ENCODE peak calls at places on chromosomes 16 and 17, in ten cellular contexts. One of them, this sample, is unnamed.

GRCh38 chr17:41420134-41420533 is 4.3 kb downstream of the KRT37 start:
- DNase-seq in HEK293T: no peak
- DNase-seq in cardiac fibroblast: no peak
- DNase-seq in NCI-H510A treated with DMSO at 0.1 percent for 48 hours: no peak
- DNase-seq in brain microvascular endothelial cell: no peak
- DNase-seq in stimulated activated effector memory CD8-positive, alpha-beta T cell treated with anti-CD3 and anti-CD28 coated beads, Interleukin-12 subunit alpha, Interleukin-12 subunit beta, amount 100 ng/mL, for 72 hours: no peak
- DNase-seq in HTR-8/SVneo: no peak
- DNase-seq in head of caudate nucleus: no peak
- DNase-seq in CD8-positive, alpha-beta memory T cell: no peak
- DNase-seq in NCI-H1048: no peak
- DNase-seq in this sample: no peak

GRCh38 chr17:66405836-66406679 is 103.6 kb downstream of the PRKCA start:
- DNase-seq in HEK293T: no peak
- DNase-seq in NCI-H1048: no peak
- DNase-seq in cardiac fibroblast: peak; percentile 20
- DNase-seq in stimulated activated effector memory CD8-positive, alpha-beta T cell treated with anti-CD3 and anti-CD28 coated beads, Interleukin-12 subunit alpha, Interleukin-12 subunit beta, amount 100 ng/mL, for 72 hours: no peak
- DNase-seq in HTR-8/SVneo: no peak
- DNase-seq in NCI-H510A treated with DMSO at 0.1 percent for 48 hours: no peak
- DNase-seq in CD8-positive, alpha-beta memory T cell: no peak
- DNase-seq in brain microvascular endothelial cell: no peak
- DNase-seq in head of caudate nucleus: no peak
- DNase-seq in this sample: no peak

GRCh38 chr16:23976091-23977001 is 140.6 kb downstream of the PRKCB start:
- DNase-seq in CD8-positive, alpha-beta memory T cell: no peak
- DNase-seq in head of caudate nucleus: no peak
- DNase-seq in NCI-H1048: no peak
- DNase-seq in HEK293T: no peak
- DNase-seq in stimulated activated effector memory CD8-positive, alpha-beta T cell treated with anti-CD3 and anti-CD28 coated beads, Interleukin-12 subunit alpha, Interleukin-12 subunit beta, amount 100 ng/mL, for 72 hours: peak; percentile 64
- DNase-seq in cardiac fibroblast: no peak
- DNase-seq in HTR-8/SVneo: no peak
- DNase-seq in brain microvascular endothelial cell: no peak
- DNase-seq in NCI-H510A treated with DMSO at 0.1 percent for 48 hours: no peak
- DNase-seq in this sample: no peak

GRCh38 chr16:57377080-57377841 is 5.0 kb downstream of the CX3CL1 start:
- DNase-seq in HEK293T: no peak
- DNase-seq in HTR-8/SVneo: no peak
- DNase-seq in CD8-positive, alpha-beta memory T cell: peak; percentile 37
- DNase-seq in brain microvascular endothelial cell: no peak
- DNase-seq in stimulated activated effector memory CD8-positive, alpha-beta T cell treated with anti-CD3 and anti-CD28 coated beads, Interleukin-12 subunit alpha, Interleukin-12 subunit beta, amount 100 ng/mL, for 72 hours: peak; percentile 68
- DNase-seq in cardiac fibroblast: no peak
- DNase-seq in head of caudate nucleus: no peak
- DNase-seq in NCI-H1048: no peak
- DNase-seq in NCI-H510A treated with DMSO at 0.1 percent for 48 hours: no peak
- DNase-seq in this sample: peak; percentile 19

GRCh38 chr17:69696645-69697044 is 282.1 kb downstream of the MAP2K6 start:
- DNase-seq in HTR-8/SVneo: no peak
- DNase-seq in stimulated activated effector memory CD8-positive, alpha-beta T cell treated with anti-CD3 and anti-CD28 coated beads, Interleukin-12 subunit alpha, Interleukin-12 subunit beta, amount 100 ng/mL, for 72 hours: no peak
- DNase-seq in CD8-positive, alpha-beta memory T cell: no peak
- DNase-seq in brain microvascular endothelial cell: no peak
- DNase-seq in HEK293T: no peak
- DNase-seq in cardiac fibroblast: no peak
- DNase-seq in NCI-H1048: no peak
- DNase-seq in head of caudate nucleus: no peak
- DNase-seq in NCI-H510A treated with DMSO at 0.1 percent for 48 hours: no peak
- DNase-seq in this sample: no peak

GRCh38 chr17:16652847-16653366 is 743 bp downstream of the ZNF624 start:
- DNase-seq in CD8-positive, alpha-beta memory T cell: no peak
- DNase-seq in head of caudate nucleus: no peak
- DNase-seq in stimulated activated effector memory CD8-positive, alpha-beta T cell treated with anti-CD3 and anti-CD28 coated beads, Interleukin-12 subunit alpha, Interleukin-12 subunit beta, amount 100 ng/mL, for 72 hours: no peak
- DNase-seq in cardiac fibroblast: no peak
- DNase-seq in HTR-8/SVneo: no peak
- DNase-seq in HEK293T: no peak
- DNase-seq in NCI-H510A treated with DMSO at 0.1 percent for 48 hours: peak; percentile 67
- DNase-seq in NCI-H1048: no peak
- DNase-seq in brain microvascular endothelial cell: no peak
- DNase-seq in this sample: no peak

GRCh38 chr17:28365487-28365886 is 488 bp upstream of the SEBOX start:
- DNase-seq in NCI-H510A treated with DMSO at 0.1 percent for 48 hours: no peak
- DNase-seq in stimulated activated effector memory CD8-positive, alpha-beta T cell treated with anti-CD3 and anti-CD28 coated beads, Interleukin-12 subunit alpha, Interleukin-12 subunit beta, amount 100 ng/mL, for 72 hours: no peak
- DNase-seq in HTR-8/SVneo: no peak
- DNase-seq in NCI-H1048: no peak
- DNase-seq in HEK293T: no peak
- DNase-seq in head of caudate nucleus: no peak
- DNase-seq in brain microvascular endothelial cell: no peak
- DNase-seq in CD8-positive, alpha-beta memory T cell: no peak
- DNase-seq in cardiac fibroblast: no peak
- DNase-seq in this sample: no peak

GRCh38 chr17:81391964-81392908 is 3.0 kb upstream of the BAHCC1 start:
- DNase-seq in NCI-H510A treated with DMSO at 0.1 percent for 48 hours: no peak
- DNase-seq in cardiac fibroblast: peak; percentile 93
- DNase-seq in NCI-H1048: no peak
- DNase-seq in brain microvascular endothelial cell: no peak
- DNase-seq in HEK293T: no peak
- DNase-seq in head of caudate nucleus: no peak
- DNase-seq in HTR-8/SVneo: no peak
- DNase-seq in CD8-positive, alpha-beta memory T cell: no peak
- DNase-seq in stimulated activated effector memory CD8-positive, alpha-beta T cell treated with anti-CD3 and anti-CD28 coated beads, Interleukin-12 subunit alpha, Interleukin-12 subunit beta, amount 100 ng/mL, for 72 hours: no peak
- DNase-seq in this sample: no peak

GRCh38 chr16:67104061-67104460 is 5.7 kb upstream of the PHAF1 start:
- DNase-seq in cardiac fibroblast: peak; percentile 49
- DNase-seq in brain microvascular endothelial cell: no peak
- DNase-seq in HTR-8/SVneo: peak; percentile 54
- DNase-seq in head of caudate nucleus: no peak
- DNase-seq in CD8-positive, alpha-beta memory T cell: no peak
- DNase-seq in NCI-H510A treated with DMSO at 0.1 percent for 48 hours: no peak
- DNase-seq in stimulated activated effector memory CD8-positive, alpha-beta T cell treated with anti-CD3 and anti-CD28 coated beads, Interleukin-12 subunit alpha, Interleukin-12 subunit beta, amount 100 ng/mL, for 72 hours: no peak
- DNase-seq in NCI-H1048: no peak
- DNase-seq in HEK293T: peak; percentile 35
- DNase-seq in this sample: peak; percentile 61

GRCh38 chr17:20120835-20121234 is 111.7 kb downstream of the SPECC1 start:
- DNase-seq in stimulated activated effector memory CD8-positive, alpha-beta T cell treated with anti-CD3 and anti-CD28 coated beads, Interleukin-12 subunit alpha, Interleukin-12 subunit beta, amount 100 ng/mL, for 72 hours: no peak
- DNase-seq in head of caudate nucleus: no peak
- DNase-seq in NCI-H1048: no peak
- DNase-seq in NCI-H510A treated with DMSO at 0.1 percent for 48 hours: no peak
- DNase-seq in CD8-positive, alpha-beta memory T cell: no peak
- DNase-seq in HTR-8/SVneo: no peak
- DNase-seq in brain microvascular endothelial cell: no peak
- DNase-seq in HEK293T: no peak
- DNase-seq in cardiac fibroblast: no peak
- DNase-seq in this sample: peak; percentile 78

GRCh38 chr17:30104575-30105339 is 11.9 kb upstream of the NSRP1 start:
- DNase-seq in HEK293T: peak; percentile 69
- DNase-seq in CD8-positive, alpha-beta memory T cell: peak; percentile 76
- DNase-seq in stimulated activated effector memory CD8-positive, alpha-beta T cell treated with anti-CD3 and anti-CD28 coated beads, Interleukin-12 subunit alpha, Interleukin-12 subunit beta, amount 100 ng/mL, for 72 hours: peak; percentile 82
- DNase-seq in NCI-H1048: no peak
- DNase-seq in cardiac fibroblast: peak; percentile 89
- DNase-seq in NCI-H510A treated with DMSO at 0.1 percent for 48 hours: peak; percentile 86
- DNase-seq in HTR-8/SVneo: peak; percentile 83
- DNase-seq in brain microvascular endothelial cell: peak; percentile 79
- DNase-seq in head of caudate nucleus: peak; percentile 74
- DNase-seq in this sample: peak; percentile 79

GRCh38 chr17:10357768-10358167 is 15.0 kb downstream of the MYH13 start:
- DNase-seq in NCI-H510A treated with DMSO at 0.1 percent for 48 hours: no peak
- DNase-seq in NCI-H1048: no peak
- DNase-seq in CD8-positive, alpha-beta memory T cell: no peak
- DNase-seq in HTR-8/SVneo: peak; percentile 18
- DNase-seq in cardiac fibroblast: no peak
- DNase-seq in stimulated activated effector memory CD8-positive, alpha-beta T cell treated with anti-CD3 and anti-CD28 coated beads, Interleukin-12 subunit alpha, Interleukin-12 subunit beta, amount 100 ng/mL, for 72 hours: no peak
- DNase-seq in HEK293T: peak; percentile 39
- DNase-seq in head of caudate nucleus: no peak
- DNase-seq in brain microvascular endothelial cell: no peak
- DNase-seq in this sample: no peak

GRCh38 chr17:14048169-14048568 is 21.1 kb upstream of the COX10 start:
- DNase-seq in HEK293T: peak; percentile 54
- DNase-seq in HTR-8/SVneo: no peak
- DNase-seq in CD8-positive, alpha-beta memory T cell: no peak
- DNase-seq in brain microvascular endothelial cell: no peak
- DNase-seq in stimulated activated effector memory CD8-positive, alpha-beta T cell treated with anti-CD3 and anti-CD28 coated beads, Interleukin-12 subunit alpha, Interleukin-12 subunit beta, amount 100 ng/mL, for 72 hours: no peak
- DNase-seq in cardiac fibroblast: no peak
- DNase-seq in head of caudate nucleus: no peak
- DNase-seq in NCI-H510A treated with DMSO at 0.1 percent for 48 hours: no peak
- DNase-seq in NCI-H1048: no peak
- DNase-seq in this sample: no peak

GRCh38 chr16:22874394-22874793 is 60.4 kb downstream of the HS3ST2 start:
- DNase-seq in HTR-8/SVneo: no peak
- DNase-seq in CD8-positive, alpha-beta memory T cell: no peak
- DNase-seq in NCI-H1048: no peak
- DNase-seq in head of caudate nucleus: no peak
- DNase-seq in stimulated activated effector memory CD8-positive, alpha-beta T cell treated with anti-CD3 and anti-CD28 coated beads, Interleukin-12 subunit alpha, Interleukin-12 subunit beta, amount 100 ng/mL, for 72 hours: no peak
- DNase-seq in NCI-H510A treated with DMSO at 0.1 percent for 48 hours: no peak
- DNase-seq in brain microvascular endothelial cell: no peak
- DNase-seq in HEK293T: no peak
- DNase-seq in cardiac fibroblast: no peak
- DNase-seq in this sample: no peak